ENCODE peak calls at places on chromosomes 11 and 22, in six cellular contexts. D is ACHN; I is stimulated activated CD4-positive, alpha-beta T cell treated with anti-CD3 and anti-CD28 coated beads, Interleukin-12 subunit alpha, Interleukin-12 subunit beta, amount 100 ng/mL, for 4 hours; K is NCI-H82; C is T-helper 9 cell; W is mesenchymal stem cell. N is an unnamed sample.

GRCh38 chr22:30159561-30160353 is 79.5 kb downstream of the HORMAD2 start:
- DNase-seq in D (peak), I (no peak), K (no peak), C (no peak), W (peak), N (no peak)

GRCh38 chr22:23256986-23257888 is 76.9 kb downstream of the BCR start:
- DNase-seq in D (no peak), I (no peak), K (no peak), C (no peak), W (peak), N (no peak)

GRCh38 chr11:35077709-35078695 is 61.0 kb upstream of the CD44 start:
- DNase-seq in D (peak), I (no peak), K (no peak), C (peak), W (peak), N (peak)

GRCh38 chr11:134021326-134021725 is 47.5 kb upstream of the JAM3 start:
- DNase-seq in D (no peak), I (no peak), K (no peak), C (no peak), W (no peak), N (no peak)

GRCh38 chr11:4531666-4532065 is 13.3 kb upstream of the OR52M1 start:
- DNase-seq in D (no peak), I (no peak), K (no peak), C (no peak), W (no peak), N (no peak)

GRCh38 chr11:118929496-118930151 is 3.9 kb upstream of the BCL9L start:
- DNase-seq in D (peak), I (peak), K (peak), C (peak), W (peak), N (peak)

GRCh38 chr11:72741849-72742521 is 10.2 kb downstream of the ARAP1 start:
- DNase-seq in D (no peak), I (no peak), K (peak), C (no peak), W (peak), N (no peak)

GRCh38 chr11:69718147-69718546 is 14.3 kb upstream of the FGF19 start:
- DNase-seq in D (peak), I (no peak), K (peak), C (no peak), W (peak), N (no peak)

GRCh38 chr22:50545522-50546325 is at the start of gene KLHDC7B:
- DNase-seq in D (no peak), I (no peak), K (no peak), C (no peak), W (peak), N (no peak)

GRCh38 chr11:45512749-45513148 is 152.7 kb downstream of the CHST1 start:
- DNase-seq in D (no peak), I (no peak), K (no peak), C (no peak), W (no peak), N (no peak)

GRCh38 chr11:9089061-9089460 is 2.3 kb downstream of the SCUBE2 start:
- DNase-seq in D (no peak), I (no peak), K (no peak), C (no peak), W (no peak), N (no peak)

GRCh38 chr11:2559527-2560311 is 114.9 kb downstream of the KCNQ1 start:
- DNase-seq in D (no peak), I (no peak), K (no peak), C (no peak), W (no peak), N (no peak)

GRCh38 chr11:102596578-102596977 is 28.6 kb downstream of the MMP20 start:
- DNase-seq in D (no peak), I (no peak), K (no peak), C (no peak), W (no peak), N (no peak)

GRCh38 chr11:110565690-110566336 is 136.1 kb downstream of the FDX1 start:
- DNase-seq in D (no peak), I (no peak), K (no peak), C (no peak), W (no peak), N (no peak)

GRCh38 chr22:43014062-43014875 is 680 bp downstream of the PACSIN2 start:
- DNase-seq in D (peak), I (peak), K (peak), C (peak), W (peak), N (peak)

GRCh38 chr11:78940500-78941225 is 366.0 kb upstream of the NARS2 start:
- DNase-seq in D (no peak), I (no peak), K (peak), C (no peak), W (no peak), N (no peak)

GRCh38 chr22:42676059-42676607 is 26.9 kb upstream of the CYB5R3 start:
- DNase-seq in D (no peak), I (no peak), K (no peak), C (no peak), W (peak), N (no peak)

GRCh38 chr11:3880724-3881123 is 25.3 kb downstream of the STIM1 start:
- DNase-seq in D (peak), I (no peak), K (no peak), C (no peak), W (peak), N (no peak)

GRCh38 chr22:45228401-45228754 is 12.3 kb downstream of the KIAA0930 start:
- DNase-seq in D (no peak), I (no peak), K (no peak), C (no peak), W (no peak), N (no peak)

GRCh38 chr22:46937939-46938338 is 175.5 kb downstream of the TBC1D22A start:
- DNase-seq in D (no peak), I (no peak), K (no peak), C (no peak), W (no peak), N (no peak)

GRCh38 chr22:23276656-23277582 is 96.6 kb downstream of the BCR start:
- DNase-seq in D (no peak), I (no peak), K (no peak), C (no peak), W (no peak), N (no peak)

GRCh38 chr11:84465040-84465439 is 1162.1 kb downstream of the DLG2 start:
- DNase-seq in D (no peak), I (no peak), K (peak), C (no peak), W (no peak), N (no peak)

GRCh38 chr11:79949574-79949973 is 508.7 kb upstream of the TENM4 start:
- DNase-seq in D (no peak), I (no peak), K (no peak), C (no peak), W (no peak), N (no peak)

N was measured in T-helper 22 cell.